ENCODE peak calls at places on chromosomes 5 and 9, in six cellular contexts. G is cardiac fibroblast; H is effector memory CD4-positive, alpha-beta T cell; R is CD8-positive, alpha-beta T cell; X is fibroblast of pulmonary artery; F is hepatocyte. W is an unnamed sample.

GRCh38 chr9:14362175-14362574 is 48.2 kb upstream of the NFIB start:
- DNase-seq in G (peak; percentile 59), H (no peak), R (no peak), X (peak; percentile 66), F (no peak), W (no peak)

GRCh38 chr5:14675865-14676300 is 11.4 kb downstream of the OTULIN start:
- DNase-seq in G (no peak), H (no peak), R (no peak), X (peak; percentile 15), F (no peak), W (no peak)

GRCh38 chr9:112669326-112669725 is 48.6 kb downstream of the INIP start:
- DNase-seq in G (no peak), H (no peak), R (no peak), X (no peak), F (no peak), W (no peak)

GRCh38 chr9:19988281-19988680 is 199.4 kb upstream of the SLC24A2 start:
- DNase-seq in G (no peak), H (no peak), R (no peak), X (no peak), F (no peak), W (no peak)

GRCh38 chr5:1294839-1295649 is at the start of gene TERT:
- DNase-seq in G (no peak), H (peak; percentile 60), R (peak; percentile 59), X (no peak), F (peak; percentile 31), W (peak; percentile 69)

GRCh38 chr5:37791321-37791720 is 48.5 kb downstream of the GDNF start:
- DNase-seq in G (no peak), H (no peak), R (no peak), X (no peak), F (no peak), W (no peak)

GRCh38 chr9:120920495-120921178 is 6.0 kb downstream of the TRAF1 start:
- DNase-seq in G (no peak), H (no peak), R (no peak), X (no peak), F (no peak), W (no peak)

GRCh38 chr9:96379461-96379860 is 4.0 kb downstream of the SLC35D2 start:
- DNase-seq in G (no peak), H (no peak), R (no peak), X (no peak), F (no peak), W (no peak)

GRCh38 chr5:21654-22233 is 70.2 kb upstream of the PLEKHG4B start:
- DNase-seq in G (peak; percentile 6), H (no peak), R (no peak), X (peak; percentile 8), F (no peak), W (no peak)

GRCh38 chr9:98081477-98082219 is 25.1 kb downstream of the NANS start:
- DNase-seq in G (peak; percentile 40), H (no peak), R (no peak), X (peak; percentile 31), F (peak; percentile 37), W (no peak)

GRCh38 chr5:173970878-173971650 is 17.9 kb upstream of the C5orf47 start:
- DNase-seq in G (no peak), H (no peak), R (no peak), X (no peak), F (no peak), W (no peak)

GRCh38 chr9:118640836-118641557 is 728.2 kb downstream of the BRINP1 start:
- DNase-seq in G (no peak), H (no peak), R (no peak), X (no peak), F (no peak), W (no peak)

GRCh38 chr9:21901538-21901937 is 92.7 kb downstream of the CDKN2A start:
- DNase-seq in G (no peak), H (no peak), R (no peak), X (no peak), F (no peak), W (no peak)

GRCh38 chr5:89055011-89055704 is 172.2 kb upstream of the MEF2C start:
- DNase-seq in G (no peak), H (no peak), R (no peak), X (no peak), F (no peak), W (no peak)

GRCh38 chr5:132493241-132493640 is 2.7 kb upstream of the IRF1 start:
- DNase-seq in G (no peak), H (no peak), R (no peak), X (no peak), F (peak; percentile 2), W (no peak)

GRCh38 chr9:111039203-111039907 is 1.1 kb upstream of the LPAR1 start:
- DNase-seq in G (no peak), H (no peak), R (no peak), X (no peak), F (peak; percentile 28), W (no peak)

GRCh38 chr9:75041041-75041440 is 12.9 kb upstream of the CARNMT1 start:
- DNase-seq in G (no peak), H (no peak), R (no peak), X (no peak), F (no peak), W (no peak)

GRCh38 chr5:143947313-143947712 is 135.4 kb downstream of the HMHB1 start:
- DNase-seq in G (no peak), H (no peak), R (no peak), X (no peak), F (no peak), W (no peak)

GRCh38 chr9:34559616-34560546 is 29.6 kb downstream of the CNTFR start:
- DNase-seq in G (peak; percentile 76), H (no peak), R (no peak), X (peak; percentile 84), F (peak; percentile 69), W (no peak)

GRCh38 chr5:143820451-143820850 is 8.5 kb downstream of the HMHB1 start:
- DNase-seq in G (no peak), H (no peak), R (no peak), X (no peak), F (no peak), W (no peak)

GRCh38 chr5:56676091-56676768 is 139.1 kb upstream of the MAP3K1 start:
- DNase-seq in G (no peak), H (no peak), R (no peak), X (no peak), F (peak; percentile 15), W (no peak)
- H3K4me3 ChIP-seq in G (no peak overlapping the region), H (no peak overlapping the region), R (no peak overlapping the region), X (no peak overlapping the region), F (no peak overlapping the region), W (no peak overlapping the region)

DNA sequence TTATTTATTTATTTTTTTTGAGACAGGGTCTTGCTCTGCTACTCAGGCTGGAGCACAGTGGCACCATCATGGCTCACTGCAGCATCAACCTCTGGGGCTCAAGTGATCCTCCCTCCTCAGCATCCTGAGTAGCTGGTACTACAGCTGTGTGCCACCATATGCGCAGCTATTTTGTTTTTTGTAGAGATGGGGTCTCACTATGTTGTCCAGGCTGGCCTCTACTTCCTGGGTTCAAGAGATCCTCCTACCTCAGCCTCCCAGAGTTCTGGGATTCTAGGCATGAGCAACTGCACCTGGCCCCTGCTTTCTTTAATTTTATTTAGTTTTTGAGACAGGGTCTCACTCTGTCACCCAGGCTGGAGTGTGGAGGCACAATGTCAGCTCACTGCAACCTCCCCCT is 19.5 kb upstream of the ZDHHC12 start:
- DNase-seq in G (no peak), H (no peak), R (no peak), X (no peak), F (no peak), W (no peak)
- H3K4me3 ChIP-seq in G (no peak overlapping the region), H (no peak overlapping the region), R (no peak overlapping the region), X (no peak overlapping the region), F (no peak overlapping the region), W (no peak overlapping the region)

DNA sequence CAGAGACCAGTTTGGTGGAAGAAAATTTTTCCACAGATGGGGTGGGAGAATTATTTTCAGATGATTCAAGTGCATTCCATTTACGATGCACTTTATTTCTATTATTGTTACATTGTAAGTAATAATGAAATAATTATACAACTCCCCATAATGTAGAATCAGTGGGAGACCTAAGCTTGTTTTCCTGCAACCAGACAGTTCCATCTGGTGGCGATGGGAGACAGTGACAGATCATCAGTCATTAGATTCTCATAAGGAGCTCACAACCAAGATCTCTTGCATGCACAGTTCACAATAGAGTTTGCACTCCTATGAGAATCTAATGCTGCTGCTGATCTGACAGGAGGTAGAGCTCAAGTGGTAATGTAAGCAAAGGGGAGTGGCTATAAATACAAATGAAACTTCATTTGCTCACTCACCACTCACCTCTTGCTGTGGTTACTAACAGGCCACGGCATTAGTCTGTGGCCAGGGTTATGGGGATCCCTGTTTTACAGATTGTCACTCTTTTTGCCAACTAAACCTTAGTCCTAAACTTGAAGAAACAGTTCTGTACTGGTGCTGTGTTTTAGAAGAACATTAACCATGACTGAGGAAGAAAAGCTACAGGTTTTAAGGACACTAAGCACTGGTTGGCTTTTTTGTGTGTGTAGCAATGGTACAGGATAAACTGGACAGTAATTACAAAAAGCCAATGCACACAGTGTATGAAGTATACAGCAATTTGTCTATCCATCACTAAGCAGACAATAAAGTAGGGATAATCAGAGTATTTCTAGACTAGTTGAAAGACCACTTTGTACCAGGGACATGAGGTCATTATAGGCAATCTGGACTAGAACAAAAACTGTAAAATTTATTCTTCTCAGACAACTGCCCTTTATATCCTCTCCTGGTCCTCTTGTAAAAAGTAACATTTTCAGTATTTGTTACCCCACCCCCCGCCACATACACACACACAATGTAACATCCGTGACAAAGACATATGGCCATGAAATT is 9.9 kb downstream of the TMEM232 start:
- DNase-seq in G (no peak), H (no peak), R (no peak), X (no peak), F (no peak), W (no peak)
- H3K4me3 ChIP-seq in G (no peak overlapping the region), H (no peak overlapping the region), R (no peak overlapping the region), X (no peak overlapping the region), F (no peak overlapping the region), W (no peak overlapping the region)

DNA sequence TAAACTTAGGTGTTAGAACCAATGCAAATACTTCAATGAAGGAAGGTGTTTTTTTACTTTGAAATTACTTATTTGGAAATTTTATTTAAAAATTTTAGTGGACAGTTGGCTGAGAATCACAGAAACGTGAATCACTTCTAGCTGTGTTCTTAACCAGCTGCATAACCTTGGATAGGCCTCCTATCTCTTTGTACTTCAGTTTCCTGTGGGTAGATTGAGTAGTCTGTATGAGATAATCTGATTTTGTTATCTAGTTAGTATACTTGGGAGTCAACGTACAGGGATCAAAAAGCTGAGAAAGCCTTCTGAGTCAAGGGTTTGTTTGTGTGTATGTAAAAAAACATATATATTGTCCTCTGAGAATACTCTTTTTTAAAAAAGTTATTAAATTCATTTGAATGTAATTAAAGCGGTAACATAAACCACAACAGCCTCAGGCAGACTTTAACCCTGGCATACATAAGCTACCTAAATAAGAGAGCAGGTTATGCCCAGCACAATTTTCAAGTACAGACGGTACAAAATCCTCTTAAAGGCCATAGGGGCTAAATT is 38.1 kb upstream of the ZCCHC7 start:
- DNase-seq in G (no peak), H (no peak), R (no peak), X (peak; percentile 25), F (no peak), W (no peak)
- H3K4me3 ChIP-seq in G (no peak overlapping the region), H (no peak overlapping the region), R (no peak overlapping the region), X (no peak overlapping the region), F (no peak overlapping the region), W (no peak overlapping the region)

GRCh38 chr9:133514475-133515239 is 10.1 kb downstream of the MYMK start:
- DNase-seq in G (peak; percentile 69), H (no peak), R (no peak), X (no peak), F (no peak), W (no peak)
- H3K4me3 ChIP-seq in G (no peak overlapping the region), H (no peak overlapping the region), R (no peak overlapping the region), X (no peak overlapping the region), F (no peak overlapping the region), W (no peak overlapping the region)